ENCODE peak calls at places on chromosomes 3 and 15, in seven cellular contexts. G is sigmoid colon; E is spleen; M is foreskin keratinocyte; O is stomach; S is naive thymus-derived CD4-positive, alpha-beta T cell; A is heart right ventricle. D is an unnamed sample. For H3K4me1, the result is how much of the 10 kb centered on the place peaks cover.

GRCh38 chr3:155426524-155427230 is 133.2 kb upstream of the STRIT1 start:
- DNase-seq in A (no peak), O (no peak), E (no peak), S (no peak), M (peak), G (no peak), D (no peak)

GRCh38 chr3:11910971-11911531 is 64.4 kb upstream of the TAMM41 start:
- DNase-seq in O (peak), S (no peak), M (no peak), G (no peak), A (no peak), E (no peak), D (no peak)

GRCh38 chr15:35671981-35672380 is 126.0 kb upstream of the DPH6 start:
- DNase-seq in G (no peak), S (no peak), M (no peak), A (no peak), O (no peak), E (no peak), D (no peak)

GRCh38 chr15:86676002-86676401 is 596.3 kb downstream of the AGBL1 start:
- DNase-seq in S (no peak), E (no peak), A (no peak), O (no peak), M (no peak), G (no peak), D (no peak)

GRCh38 chr3:192573240-192573639 is 154.1 kb downstream of the FGF12 start:
- DNase-seq in E (no peak), S (no peak), O (no peak), A (no peak), G (no peak), M (no peak), D (no peak)

GRCh38 chr3:105647047-105647446 is 221.8 kb downstream of the CBLB start:
- DNase-seq in S (no peak), M (peak), E (no peak), O (no peak), G (no peak), A (no peak), D (no peak)

GRCh38 chr3:116863842-116864626 is 154.5 kb downstream of the TUSC7 start:
- DNase-seq in G (no peak), E (no peak), A (no peak), O (no peak), S (no peak), M (peak), D (no peak)

GRCh38 chr3:108378153-108378951 is 82.0 kb downstream of the HHLA2 start:
- DNase-seq in E (no peak), G (no peak), O (no peak), A (no peak), M (no peak), S (no peak), D (no peak)

GRCh38 chr3:115986555-115987207 is 363.4 kb downstream of the GAP43 start:
- DNase-seq in S (no peak), E (no peak), A (no peak), O (no peak), M (peak), G (no peak), D (no peak)

GRCh38 chr15:69979783-69980182 is 117.9 kb downstream of the TLE3 start:
- DNase-seq in G (no peak), A (no peak), M (no peak), O (peak), E (peak), S (no peak), D (no peak)

GRCh38 chr3:179565496-179565895 is 2.8 kb downstream of the ACTL6A start:
- DNase-seq in O (no peak), M (no peak), S (no peak), G (no peak), E (no peak), A (no peak), D (no peak)

GRCh38 chr3:117349566-117349965 is 640.0 kb downstream of the TUSC7 start:
- DNase-seq in O (no peak), A (no peak), E (no peak), M (no peak), S (no peak), G (no peak), D (no peak)

GRCh38 chr3:197692641-197693040 is 44.1 kb downstream of the RUBCN start:
- DNase-seq in E (no peak), O (no peak), G (no peak), A (no peak), M (no peak), S (no peak), D (no peak)

GRCh38 chr3:169528289-169528688 is 135.2 kb downstream of the MECOM start:
- DNase-seq in M (peak), G (no peak), O (no peak), A (no peak), S (no peak), E (no peak), D (no peak)

GRCh38 chr3:150107429-150108175 is 136.9 kb upstream of the PFN2 start:
- DNase-seq in E (no peak), S (no peak), G (no peak), O (no peak), A (no peak), M (no peak), D (no peak)

GRCh38 chr3:69787436-69788168 is 48.3 kb downstream of the MITF start:
- DNase-seq in G (no peak), A (no peak), S (no peak), O (no peak), M (peak), E (no peak), D (no peak)

GRCh38 chr15:44883219-44883900 is 73.1 kb upstream of the TERB2 start:
- DNase-seq in G (no peak), E (no peak), S (no peak), O (no peak), A (no peak), M (no peak), D (no peak)

GRCh38 chr3:117734431-117734830 is 1024.9 kb downstream of the TUSC7 start:
- DNase-seq in E (no peak), S (no peak), G (no peak), M (peak), A (no peak), O (no peak), D (no peak)

GRCh38 chr3:129942296-129942695 is 32.2 kb upstream of the TRH start:
- DNase-seq in M (no peak), O (peak), E (peak), A (peak), S (no peak), G (no peak), D (no peak)

GRCh38 chr3:43365601-43366305 is 79.4 kb downstream of the SNRK start:
- DNase-seq in E (no peak), A (no peak), G (no peak), S (no peak), O (no peak), M (no peak), D (peak)

GRCh38 chr3:188077160-188077812 is 76.7 kb upstream of the LPP start:
- DNase-seq in O (no peak), G (peak), E (no peak), M (no peak), S (no peak), A (peak), D (no peak)

GRCh38 chr3:124896824-124897526 is 9.8 kb upstream of the ITGB5 start:
- DNase-seq in E (no peak), A (no peak), O (no peak), G (no peak), S (no peak), M (no peak), D (no peak)

GRCh38 chr3:45043715-45044299 is 17.7 kb downstream of the CLEC3B start:
- DNase-seq in O (no peak), M (peak), A (no peak), G (no peak), S (no peak), E (no peak), D (no peak)

GRCh38 chr15:89114974-89115373 is 26.7 kb downstream of the ABHD2 start:
- DNase-seq in M (no peak), S (no peak), A (no peak), O (peak), E (no peak), G (no peak), D (peak)

GRCh38 chr3:160676547-160677303 is at the start of gene ARL14:
- DNase-seq in M (peak), S (no peak), E (no peak), G (no peak), A (no peak), O (peak), D (no peak)

GRCh38 chr15:57697588-57697987 is 8.9 kb upstream of the POLR2M start:
- DNase-seq in M (peak), O (no peak), A (no peak), S (no peak), G (no peak), E (no peak), D (peak)

GRCh38 chr3:189851682-189852081 is 220.5 kb downstream of the TP63 start:
- DNase-seq in O (no peak), E (no peak), G (no peak), A (no peak), M (no peak), S (no peak), D (no peak)

GRCh38 chr15:31269961-31270575 is 56.6 kb upstream of the KLF13 start:
- DNase-seq in O (peak), S (no peak), E (peak), G (peak), A (no peak), M (no peak), D (no peak)

GRCh38 chr3:97960561-97961275 is 11.5 kb downstream of the RIOX2 start:
- DNase-seq in S (no peak), O (no peak), M (no peak), A (no peak), G (no peak), E (no peak), D (no peak)

GRCh38 chr15:81256916-81257315 is 60.2 kb downstream of the IL16 start:
- DNase-seq in E (no peak), M (peak), A (no peak), S (no peak), O (no peak), G (no peak), D (no peak)

GRCh38 chr3:56591256-56591655 is 34.3 kb downstream of the CCDC66 start:
- DNase-seq in E (no peak), A (no peak), O (no peak), S (no peak), G (no peak), M (no peak), D (no peak)

GRCh38 chr3:132038198-132038825 is 3.5 kb upstream of the CPNE4 start:
- DNase-seq in S (no peak), E (no peak), O (no peak), G (no peak), M (peak), A (no peak), D (no peak)

GRCh38 chr15:27086800-27087199 is 115.8 kb downstream of the GABRG3 start:
- DNase-seq in M (no peak), O (no peak), S (no peak), A (no peak), G (no peak), E (no peak), D (no peak)

GRCh38 chr15:29888651-29889050 is 66.4 kb upstream of the TJP1 start:
- DNase-seq in O (no peak), S (no peak), M (no peak), A (no peak), G (no peak), E (no peak), D (no peak)

GRCh38 chr15:95559875-95560394 is 770.6 kb upstream of the NR2F2 start:
- DNase-seq in O (no peak), S (no peak), E (no peak), G (no peak), A (no peak), M (peak), D (no peak)

GRCh38 chr3:190456779-190457178 is 7.1 kb upstream of the TMEM207 start:
- DNase-seq in E (no peak), O (no peak), A (no peak), S (no peak), G (no peak), M (peak), D (no peak)

GRCh38 chr15:49191892-49192291 is 21.8 kb downstream of the GALK2 start:
- DNase-seq in O (no peak), E (no peak), A (no peak), G (no peak), S (no peak), M (no peak), D (no peak)

GRCh38 chr3:193554790-193555189 is at the start of gene ATP13A4:
- DNase-seq in G (no peak), E (no peak), O (peak), A (no peak), M (no peak), S (no peak), D (no peak)

GRCh38 chr15:42194502-42194901 is 13.6 kb downstream of the VPS39 start:
- DNase-seq in A (no peak), O (no peak), G (no peak), S (no peak), E (no peak), M (peak), D (no peak)

DNA sequence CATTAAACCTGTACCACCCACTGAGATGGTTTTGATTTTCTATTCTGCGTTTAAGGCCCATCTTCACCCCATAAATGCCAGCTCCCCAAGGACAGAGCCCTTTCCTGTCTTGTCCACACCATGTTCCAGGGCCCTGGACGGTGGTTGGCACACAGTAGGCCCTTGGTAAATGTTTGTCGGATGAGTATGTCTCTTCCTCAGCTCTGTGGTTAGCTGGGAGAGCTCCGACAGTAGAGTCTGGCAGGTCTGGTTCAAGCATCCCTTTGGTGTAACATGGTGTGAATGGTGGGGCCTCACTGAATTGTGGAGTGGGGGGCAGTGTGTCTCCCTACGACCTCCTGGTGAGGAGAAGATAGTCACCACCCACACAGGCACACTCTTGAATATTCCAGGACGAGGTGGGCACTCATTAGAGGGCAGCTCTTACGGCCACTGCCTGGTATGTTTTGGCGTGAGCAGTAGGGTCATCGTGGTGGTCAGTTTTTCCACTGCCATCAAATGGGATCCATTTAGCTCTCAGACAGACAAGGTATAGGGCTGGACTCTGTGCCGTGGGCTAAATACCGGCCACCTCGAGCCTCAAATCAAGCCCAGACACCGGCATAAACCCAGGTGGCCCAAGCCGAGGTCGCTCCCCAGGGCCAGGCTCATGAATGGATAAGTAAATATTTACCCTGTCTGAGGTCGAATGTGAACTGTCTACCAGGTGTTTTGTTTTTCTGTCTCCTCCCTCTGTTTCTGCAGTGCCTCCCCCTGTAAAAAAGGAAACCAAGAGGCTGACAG is 61.3 kb downstream of the SMAD3 start:
- DNase-seq in E (peak), O (no peak), M (no peak), A (no peak), S (no peak), G (no peak), D (no peak)
- H3K4me1 ChIP-seq in E (half or more), O (half or more), M (half or more), A (half or more), S (under half), G (under half), D (under half)

GRCh38 chr3:144743325-144743724 is 771.7 kb downstream of the DIPK2A start:
- DNase-seq in E (no peak), A (no peak), S (no peak), G (no peak), M (no peak), O (no peak), D (no peak)
- H3K4me1 ChIP-seq in E (under half), A (under half), S (under half), G (under half), M (under half), O (under half), D (under half)

GRCh38 chr3:51392301-51393095 is 1.4 kb downstream of the RBM15B start:
- DNase-seq in A (no peak), O (no peak), S (no peak), M (no peak), G (no peak), E (peak), D (no peak)

GRCh38 chr3:51391075-51391565 is at the start of gene RBM15B:
- DNase-seq in M (peak), A (peak), S (peak), E (peak), G (peak), O (peak), D (peak)

GRCh38 chr3:51393096-51393495 is 2.0 kb downstream of the RBM15B start:
- DNase-seq in S (no peak), G (no peak), O (no peak), M (no peak), A (no peak), E (no peak), D (no peak)

GRCh38 chr3:51390600-51391074 is 448 bp upstream of the RBM15B start:
- DNase-seq in M (no peak), E (no peak), O (no peak), S (no peak), G (no peak), A (no peak), D (no peak)

DNA sequence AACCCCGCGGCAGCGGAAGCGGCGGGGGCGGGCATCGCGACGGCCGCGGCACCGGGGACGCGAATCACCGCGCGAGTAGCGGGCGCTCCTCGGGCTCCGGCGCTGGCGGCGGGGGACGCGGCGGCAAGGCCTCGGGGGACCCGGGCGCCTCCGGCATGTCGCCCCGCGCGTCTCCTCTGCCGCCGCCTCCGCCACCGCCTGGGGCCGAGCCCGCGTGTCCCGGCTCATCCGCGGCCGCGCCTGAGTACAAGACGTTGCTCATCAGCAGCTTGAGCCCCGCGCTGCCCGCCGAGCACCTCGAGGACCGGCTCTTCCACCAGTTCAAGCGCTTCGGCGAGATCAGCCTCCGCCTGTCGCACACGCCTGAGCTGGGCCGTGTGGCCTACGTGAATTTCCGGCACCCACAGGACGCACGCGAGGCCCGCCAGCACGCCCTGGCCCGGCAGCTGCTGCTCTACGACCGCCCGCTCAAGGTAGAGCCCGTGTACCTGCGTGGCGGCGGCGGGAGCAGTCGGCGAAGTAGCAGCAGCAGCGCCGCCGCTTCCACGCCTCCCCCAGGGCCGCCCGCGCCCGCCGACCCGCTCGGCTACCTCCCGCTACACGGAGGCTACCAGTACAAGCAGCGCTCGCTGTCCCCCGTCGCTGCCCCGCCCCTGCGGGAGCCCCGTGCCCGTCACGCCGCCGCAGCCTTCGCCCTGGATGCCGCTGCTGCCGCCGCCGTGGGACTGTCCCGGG is 648 bp downstream of the RBM15B start:
- DNase-seq in G (no peak), A (peak), S (peak), O (peak), E (peak), M (peak), D (peak)
- H3K4me1 ChIP-seq in G (under half), A (half or more), S (under half), O (half or more), E (half or more), M (under half), D (under half)

GRCh38 chr3:157530637-157531300 is 27.6 kb upstream of the VEPH1 start:
- DNase-seq in A (no peak), S (no peak), O (no peak), G (no peak), M (no peak), E (no peak), D (no peak)

GRCh38 chr3:157531771-157532170 is 28.6 kb upstream of the VEPH1 start:
- DNase-seq in E (no peak), A (no peak), S (no peak), M (no peak), G (no peak), O (no peak), D (no peak)

GRCh38 chr3:157531301-157531660 is 28.1 kb upstream of the VEPH1 start:
- DNase-seq in S (no peak), A (no peak), G (no peak), M (peak), O (no peak), E (no peak), D (no peak)

GRCh38 chr3:157533298-157533870 is 30.2 kb upstream of the VEPH1 start:
- DNase-seq in M (peak), A (no peak), E (no peak), G (no peak), O (no peak), S (no peak), D (no peak)

DNA sequence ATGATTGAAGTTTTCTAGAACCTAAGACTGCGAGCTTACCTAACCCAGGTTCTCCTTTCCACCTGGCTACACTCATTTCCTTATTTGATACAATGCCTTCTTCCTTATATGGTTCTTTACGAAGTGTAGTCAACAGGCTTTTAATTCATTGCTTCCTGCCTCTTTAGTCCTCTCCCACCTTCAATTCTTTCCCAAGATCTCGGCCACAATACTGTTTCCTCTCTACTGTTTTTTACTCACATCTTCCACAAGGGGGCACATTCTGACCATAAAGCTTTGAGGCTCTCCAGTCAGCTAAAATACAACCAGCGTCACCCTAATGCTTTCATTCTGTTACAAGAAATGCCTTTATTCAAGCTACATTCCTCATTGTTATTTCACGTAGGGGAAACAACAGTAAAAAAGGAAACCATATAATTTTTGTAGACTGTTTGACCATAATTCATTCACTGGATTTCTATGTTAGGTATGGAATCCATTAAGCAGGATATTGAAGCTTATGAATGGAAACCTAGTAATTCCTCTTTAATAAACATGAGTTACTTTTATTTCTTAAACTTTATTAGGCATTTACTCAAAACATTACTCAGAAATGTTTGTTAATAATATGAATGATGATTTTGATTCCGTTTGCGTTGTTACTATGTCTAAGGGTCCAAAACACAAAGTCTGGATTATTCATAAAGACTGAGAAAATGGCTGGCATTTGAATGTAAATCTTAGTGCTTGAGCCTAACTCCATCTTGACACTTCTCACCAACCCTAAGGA is 29.5 kb upstream of the VEPH1 start:
- DNase-seq in S (no peak), O (no peak), A (no peak), G (no peak), E (no peak), M (peak), D (no peak)
- H3K4me1 ChIP-seq in S (under half), O (under half), A (under half), G (under half), E (under half), M (under half), D (under half)

GRCh38 chr15:90564109-90564508 is 34.4 kb downstream of the CRTC3 start:
- DNase-seq in M (no peak), S (peak), E (no peak), A (no peak), O (no peak), G (no peak), D (no peak)
- H3K4me1 ChIP-seq in M (under half), S (half or more), E (half or more), A (half or more), O (half or more), G (under half), D (under half)

GRCh38 chr3:49406571-49407565 is 4.9 kb downstream of the RHOA start:
- DNase-seq in G (no peak), M (no peak), E (peak), O (no peak), A (no peak), S (no peak), D (no peak)
- H3K4me1 ChIP-seq in G (under half), M (under half), E (half or more), O (half or more), A (half or more), S (under half), D (under half)

D was measured in aorta.